ENCODE peak calls at places on chromosomes 2 and 18, in five cellular contexts. One of them, this sample, is unnamed.

GRCh38 chr18:26989842-26990241 is 124.3 kb upstream of the AQP4 start:
- DNase-seq in epithelial cell of esophagus: no peak
- DNase-seq in GM13976: no peak
- DNase-seq in endothelial cell: no peak
- DNase-seq in fibroblast of lung: no peak
- DNase-seq in this sample: no peak

GRCh38 chr2:160506371-160507045 is 12.9 kb upstream of the RBMS1 start:
- DNase-seq in epithelial cell of esophagus: no peak
- DNase-seq in GM13976: no peak
- DNase-seq in endothelial cell: no peak
- DNase-seq in fibroblast of lung: no peak
- DNase-seq in this sample: no peak

GRCh38 chr2:65432227-65433190 is at the start of gene SPRED2:
- DNase-seq in epithelial cell of esophagus: peak; percentile 95
- DNase-seq in GM13976: peak; percentile 80
- DNase-seq in endothelial cell: peak; percentile 84
- DNase-seq in fibroblast of lung: peak; percentile 97
- DNase-seq in this sample: peak; percentile 99

GRCh38 chr2:102000813-102001766 is 9.3 kb downstream of the IL1R2 start:
- DNase-seq in epithelial cell of esophagus: peak; percentile 43
- DNase-seq in GM13976: no peak
- DNase-seq in endothelial cell: no peak
- DNase-seq in fibroblast of lung: no peak
- DNase-seq in this sample: no peak

GRCh38 chr2:70697603-70698383 is 70.2 kb downstream of the ADD2 start:
- DNase-seq in epithelial cell of esophagus: no peak
- DNase-seq in GM13976: no peak
- DNase-seq in endothelial cell: no peak
- DNase-seq in fibroblast of lung: no peak
- DNase-seq in this sample: no peak

GRCh38 chr2:1736997-1737480 is 7.3 kb downstream of the PXDN start:
- DNase-seq in epithelial cell of esophagus: peak; percentile 71
- DNase-seq in GM13976: no peak
- DNase-seq in endothelial cell: no peak
- DNase-seq in fibroblast of lung: peak; percentile 93
- DNase-seq in this sample: peak; percentile 63

GRCh38 chr2:29841386-29842004 is 79.9 kb downstream of the ALK start:
- DNase-seq in epithelial cell of esophagus: peak; percentile 34
- DNase-seq in GM13976: peak; percentile 39
- DNase-seq in endothelial cell: peak; percentile 35
- DNase-seq in fibroblast of lung: peak; percentile 22
- DNase-seq in this sample: peak; percentile 12

GRCh38 chr2:85753525-85754312 is at the start of gene ATOH8:
- DNase-seq in epithelial cell of esophagus: peak; percentile 41
- DNase-seq in GM13976: peak; percentile 78
- DNase-seq in endothelial cell: peak; percentile 60
- DNase-seq in fibroblast of lung: peak; percentile 72
- DNase-seq in this sample: peak; percentile 82

GRCh38 chr2:176419591-176420071 is 150.4 kb downstream of the MTX2 start:
- DNase-seq in epithelial cell of esophagus: peak; percentile 39
- DNase-seq in GM13976: no peak
- DNase-seq in endothelial cell: no peak
- DNase-seq in fibroblast of lung: peak; percentile 89
- DNase-seq in this sample: peak; percentile 75

GRCh38 chr18:54926593-54927297 is 32.5 kb downstream of the CCDC68 start:
- DNase-seq in epithelial cell of esophagus: peak; percentile 76
- DNase-seq in GM13976: no peak
- DNase-seq in endothelial cell: no peak
- DNase-seq in fibroblast of lung: peak; percentile 67
- DNase-seq in this sample: peak; percentile 19

GRCh38 chr2:73999881-74000597 is 15.3 kb downstream of the TET3 start:
- DNase-seq in epithelial cell of esophagus: no peak
- DNase-seq in GM13976: no peak
- DNase-seq in endothelial cell: no peak
- DNase-seq in fibroblast of lung: peak; percentile 44
- DNase-seq in this sample: peak; percentile 78

GRCh38 chr2:74003494-74004211 is 18.9 kb downstream of the TET3 start:
- DNase-seq in epithelial cell of esophagus: peak; percentile 59
- DNase-seq in GM13976: no peak
- DNase-seq in endothelial cell: no peak
- DNase-seq in fibroblast of lung: peak; percentile 81
- DNase-seq in this sample: peak; percentile 83

GRCh38 chr2:74001121-74001520 is 16.4 kb downstream of the TET3 start:
- DNase-seq in epithelial cell of esophagus: no peak
- DNase-seq in GM13976: no peak
- DNase-seq in endothelial cell: no peak
- DNase-seq in fibroblast of lung: no peak
- DNase-seq in this sample: no peak

GRCh38 chr2:74002515-74003391 is 18.0 kb downstream of the TET3 start:
- DNase-seq in epithelial cell of esophagus: peak; percentile 88
- DNase-seq in GM13976: peak; percentile 96
- DNase-seq in endothelial cell: peak; percentile 86
- DNase-seq in fibroblast of lung: peak; percentile 84
- DNase-seq in this sample: peak; percentile 96

DNA sequence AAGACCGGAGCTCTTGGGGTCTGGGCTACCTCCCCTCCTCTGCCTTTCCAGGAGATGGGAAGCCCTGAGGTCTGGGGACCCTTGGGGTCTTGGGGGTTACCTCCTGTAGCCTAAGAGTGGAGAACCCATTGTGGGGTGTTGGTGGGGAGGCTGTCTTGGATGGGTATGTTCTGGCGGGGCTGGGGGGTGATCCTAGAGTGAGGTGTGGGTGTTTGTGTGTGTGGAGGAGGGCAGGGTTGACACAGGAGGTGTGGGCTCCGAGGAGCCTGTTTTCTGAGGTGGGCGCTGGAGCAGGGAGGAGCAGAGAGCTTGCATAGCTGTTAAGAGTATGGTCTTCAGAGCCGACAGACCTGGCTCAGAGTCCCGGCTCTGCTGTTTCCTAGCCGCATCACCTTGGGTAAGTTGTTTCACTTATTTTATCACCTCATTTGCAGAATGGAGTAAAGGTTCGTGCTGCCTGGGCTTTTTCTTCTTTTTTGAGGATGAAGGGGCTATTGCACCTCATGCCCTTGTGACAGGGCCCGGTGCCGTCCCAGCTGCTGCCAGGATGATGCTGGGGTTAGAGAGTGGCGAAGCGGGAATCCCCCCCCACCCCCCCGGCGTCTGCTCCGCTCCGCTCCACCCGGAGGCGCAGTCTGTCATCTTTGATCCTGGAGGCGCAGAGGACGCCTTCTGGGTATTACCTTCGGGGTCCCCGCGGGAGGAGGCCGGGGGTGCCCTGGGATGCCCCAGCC is 17.2 kb downstream of the TET3 start:
- DNase-seq in epithelial cell of esophagus: no peak
- DNase-seq in GM13976: no peak
- DNase-seq in endothelial cell: no peak
- DNase-seq in fibroblast of lung: no peak
- DNase-seq in this sample: no peak
- TF ChIP-seq CTCF in epithelial cell of esophagus: no peak
- TF ChIP-seq CTCF in GM13976: no peak
- TF ChIP-seq CTCF in endothelial cell: no peak
- TF ChIP-seq CTCF in fibroblast of lung: no peak
- TF ChIP-seq CTCF in this sample: no peak

GRCh38 chr2:68356599-68357239 is 8.4 kb upstream of the PLEK start:
- DNase-seq in epithelial cell of esophagus: no peak
- DNase-seq in GM13976: no peak
- DNase-seq in endothelial cell: no peak
- DNase-seq in fibroblast of lung: no peak
- DNase-seq in this sample: no peak

GRCh38 chr2:68359889-68360288 is 5.2 kb upstream of the PLEK start:
- DNase-seq in epithelial cell of esophagus: no peak
- DNase-seq in GM13976: no peak
- DNase-seq in endothelial cell: no peak
- DNase-seq in fibroblast of lung: no peak
- DNase-seq in this sample: no peak

GRCh38 chr2:68362069-68362468 is 3.0 kb upstream of the PLEK start:
- DNase-seq in epithelial cell of esophagus: peak; percentile 73
- DNase-seq in GM13976: peak; percentile 64
- DNase-seq in endothelial cell: peak; percentile 70
- DNase-seq in fibroblast of lung: peak; percentile 31
- DNase-seq in this sample: peak; percentile 21

GRCh38 chr2:68352651-68353386 is 12.3 kb upstream of the PLEK start:
- DNase-seq in epithelial cell of esophagus: peak; percentile 77
- DNase-seq in GM13976: no peak
- DNase-seq in endothelial cell: no peak
- DNase-seq in fibroblast of lung: no peak
- DNase-seq in this sample: no peak

GRCh38 chr2:68357608-68358337 is 7.3 kb upstream of the PLEK start:
- DNase-seq in epithelial cell of esophagus: peak; percentile 74
- DNase-seq in GM13976: peak; percentile 55
- DNase-seq in endothelial cell: peak; percentile 57
- DNase-seq in fibroblast of lung: peak; percentile 21
- DNase-seq in this sample: peak; percentile 77
- TF ChIP-seq CTCF in epithelial cell of esophagus: peak; percentile 52
- TF ChIP-seq CTCF in GM13976: peak; percentile 65
- TF ChIP-seq CTCF in endothelial cell: no peak
- TF ChIP-seq CTCF in fibroblast of lung: peak; percentile 74
- TF ChIP-seq CTCF in this sample: peak; percentile 79

GRCh38 chr2:11248-11941 is 34.9 kb downstream of the FAM110C start:
- DNase-seq in epithelial cell of esophagus: peak; percentile 65
- DNase-seq in GM13976: no peak
- DNase-seq in endothelial cell: peak; percentile 78
- DNase-seq in fibroblast of lung: peak; percentile 4
- DNase-seq in this sample: no peak
- TF ChIP-seq CTCF in epithelial cell of esophagus: peak; percentile 64
- TF ChIP-seq CTCF in GM13976: peak; percentile 16
- TF ChIP-seq CTCF in endothelial cell: peak; percentile 98
- TF ChIP-seq CTCF in fibroblast of lung: peak; percentile 75
- TF ChIP-seq CTCF in this sample: peak; percentile 37

DNA sequence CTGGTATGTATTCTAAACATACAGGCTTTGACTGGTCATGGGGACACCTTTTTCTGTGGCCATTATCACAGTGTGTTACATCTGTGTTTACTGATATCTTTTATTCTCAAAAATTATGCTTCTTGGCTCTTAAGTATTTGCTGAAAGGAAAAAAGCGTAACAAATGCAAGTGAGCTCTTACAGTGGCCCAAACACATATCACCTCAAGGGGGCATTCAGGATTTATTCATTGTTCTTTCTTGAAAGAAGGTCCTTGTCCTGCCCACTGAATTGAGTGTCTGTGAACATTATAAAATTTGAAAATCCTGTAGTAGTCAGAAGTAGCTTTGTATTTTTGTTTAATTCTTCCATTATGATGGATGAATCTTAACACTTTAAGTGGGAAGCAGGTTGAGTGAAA is 454.5 kb downstream of the XIRP2 start:
- DNase-seq in epithelial cell of esophagus: no peak
- DNase-seq in GM13976: no peak
- DNase-seq in endothelial cell: no peak
- DNase-seq in fibroblast of lung: no peak
- DNase-seq in this sample: no peak
- TF ChIP-seq CTCF in epithelial cell of esophagus: no peak
- TF ChIP-seq CTCF in GM13976: no peak
- TF ChIP-seq CTCF in endothelial cell: peak; percentile 37
- TF ChIP-seq CTCF in fibroblast of lung: peak; percentile 31
- TF ChIP-seq CTCF in this sample: no peak

DNA sequence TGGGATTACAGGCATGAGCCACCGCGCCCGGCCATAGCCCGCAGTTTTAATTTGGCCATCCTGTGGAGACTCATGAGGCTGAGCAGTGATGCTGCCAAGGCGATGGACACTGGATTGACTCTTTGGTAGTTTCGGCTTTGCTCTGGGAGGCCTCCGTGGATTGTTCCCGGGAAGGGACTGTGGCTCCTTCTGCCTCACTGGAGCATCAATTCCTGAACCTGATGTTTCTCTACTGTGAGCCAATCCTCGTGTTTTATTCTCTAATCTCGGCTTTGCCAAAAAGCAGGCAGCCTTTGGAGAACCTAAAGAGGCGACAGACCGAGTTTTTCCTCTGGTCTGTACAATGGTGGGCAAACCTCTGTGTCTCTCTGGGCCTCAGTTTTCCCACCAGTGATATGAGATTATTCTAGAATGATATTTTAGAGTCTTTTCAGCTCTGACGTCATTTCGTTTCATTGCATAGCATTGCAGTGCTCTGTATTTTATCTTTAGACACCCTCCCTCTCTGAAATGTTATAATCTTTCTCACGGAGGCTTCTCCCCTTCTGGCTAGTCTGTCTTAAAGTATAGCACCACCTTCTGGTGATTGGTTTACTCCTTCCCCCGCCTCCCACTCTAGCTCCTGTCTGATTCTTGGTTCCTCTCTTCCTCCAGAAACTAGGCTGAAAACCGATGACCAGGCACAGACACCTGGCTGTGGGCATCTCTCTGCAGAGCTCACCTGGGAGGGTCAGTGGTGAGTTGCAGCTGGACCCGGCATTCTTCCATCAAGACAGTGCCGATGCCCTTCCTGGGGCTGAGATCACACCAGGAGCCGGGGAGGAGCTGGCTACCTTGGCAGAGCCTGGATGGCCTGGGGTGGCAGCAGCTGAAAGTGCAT is 341.3 kb downstream of the MYCN start:
- DNase-seq in epithelial cell of esophagus: peak; percentile 3
- DNase-seq in GM13976: peak; percentile 43
- DNase-seq in endothelial cell: peak; percentile 42
- DNase-seq in fibroblast of lung: no peak
- DNase-seq in this sample: no peak
- TF ChIP-seq CTCF in epithelial cell of esophagus: peak; percentile 29
- TF ChIP-seq CTCF in GM13976: no peak
- TF ChIP-seq CTCF in endothelial cell: no peak
- TF ChIP-seq CTCF in fibroblast of lung: no peak
- TF ChIP-seq CTCF in this sample: no peak

GRCh38 chr2:117470311-117471095 is 344.0 kb upstream of the DDX18 start:
- DNase-seq in epithelial cell of esophagus: peak; percentile 13
- DNase-seq in GM13976: peak; percentile 10
- DNase-seq in endothelial cell: peak; percentile 62
- DNase-seq in fibroblast of lung: no peak
- DNase-seq in this sample: no peak
- TF ChIP-seq CTCF in epithelial cell of esophagus: peak; percentile 30
- TF ChIP-seq CTCF in GM13976: peak; percentile 52
- TF ChIP-seq CTCF in endothelial cell: peak; percentile 90
- TF ChIP-seq CTCF in fibroblast of lung: peak; percentile 18
- TF ChIP-seq CTCF in this sample: no peak